ENCODE peak calls at places on chromosomes 16 and 17, in six cellular contexts. C, S, M, A, N and T are unnamed samples.

GRCh38 chr16:52128407-52128806 is 418.5 kb downstream of the TOX3 start:
- DNase-seq in C (no peak), A (no peak), S (no peak), M (no peak), N (no peak), T (no peak)

GRCh38 chr16:89918453-89919347 is at the start of gene MC1R:
- DNase-seq in N (peak), A (no peak), C (no peak), M (no peak), S (no peak), T (no peak)

GRCh38 chr17:56815711-56816110 is 18.0 kb downstream of the C17orf67 start:
- DNase-seq in S (no peak), C (no peak), M (no peak), N (no peak), A (no peak), T (no peak)

GRCh38 chr17:80142929-80143328 is 4.0 kb downstream of the EIF4A3 start:
- DNase-seq in N (no peak), S (no peak), M (no peak), C (no peak), A (no peak), T (no peak)

GRCh38 chr17:2395258-2396170 is 5.3 kb downstream of the MNT start:
- DNase-seq in S (peak), C (no peak), N (no peak), A (peak), M (peak), T (no peak)

GRCh38 chr17:15914400-15915165 is 30.3 kb upstream of the ADORA2B start:
- DNase-seq in S (no peak), A (no peak), M (no peak), C (no peak), N (no peak), T (no peak)

GRCh38 chr16:88430185-88430523 is 22.9 kb upstream of the ZFPM1 start:
- DNase-seq in N (no peak), C (no peak), A (no peak), S (no peak), M (no peak), T (no peak)

GRCh38 chr17:15892244-15892643 is 52.7 kb upstream of the ADORA2B start:
- DNase-seq in N (no peak), A (peak), M (no peak), C (no peak), S (no peak), T (no peak)

GRCh38 chr17:28895794-28896447 is 1.6 kb downstream of the FLOT2 start:
- DNase-seq in N (no peak), A (peak), M (no peak), S (no peak), C (no peak), T (no peak)

GRCh38 chr16:4214215-4214621 is 27.7 kb downstream of the SRL start:
- DNase-seq in A (no peak), S (no peak), C (no peak), M (peak), N (no peak), T (no peak)

GRCh38 chr17:3019761-3020160 is 43.6 kb downstream of the OR1D5 start:
- DNase-seq in M (no peak), C (no peak), A (no peak), N (no peak), S (no peak), T (no peak)

GRCh38 chr17:31882571-31882970 is 18.9 kb downstream of the UTP6 start:
- DNase-seq in N (no peak), M (peak), S (no peak), A (no peak), C (no peak), T (no peak)